ENCODE peak calls at places on chromosomes 4 and X, in nine cellular contexts. C, M, W, I, K, H, P, Y and G are unnamed samples.
A peak's percentile ranks its signal among the peaks of the same experiment; 100 is the strongest.

GRCh38 chrX:69876221-69876620 is 173.5 kb downstream of the AWAT2 start:
- DNase-seq in C (no peak), M (no peak), W (no peak), I (no peak), K (no peak), H (no peak), P (no peak), Y (no peak), G (no peak)

GRCh38 chrX:69493193-69493592 is 10.9 kb upstream of the NALF2 start:
- DNase-seq in C (peak; percentile 46), M (no peak), W (peak; percentile 72), I (no peak), K (peak; percentile 15), H (no peak), P (peak; percentile 33), Y (no peak), G (no peak)

GRCh38 chrX:9873360-9873759 is 87.1 kb downstream of the SHROOM2 start:
- DNase-seq in C (no peak), M (no peak), W (no peak), I (no peak), K (no peak), H (no peak), P (no peak), Y (no peak), G (no peak)

GRCh38 chr4:106238819-106239420 is 77.1 kb downstream of the TBCK start:
- DNase-seq in C (peak; percentile 18), M (no peak), W (peak; percentile 47), I (no peak), K (no peak), H (no peak), P (peak; percentile 27), Y (no peak), G (no peak)

GRCh38 chr4:56055027-56055976 is 106.6 kb downstream of the CEP135 start:
- DNase-seq in C (peak; percentile 32), M (no peak), W (no peak), I (no peak), K (no peak), H (no peak), P (no peak), Y (no peak), G (no peak)

GRCh38 chr4:32133734-32134133 is 1413.6 kb downstream of the PCDH7 start:
- DNase-seq in C (no peak), M (no peak), W (no peak), I (no peak), K (no peak), H (no peak), P (no peak), Y (no peak), G (no peak)

GRCh38 chr4:84994280-84994679 is 27.8 kb upstream of the WDFY3 start:
- DNase-seq in C (no peak), M (no peak), W (no peak), I (no peak), K (no peak), H (no peak), P (no peak), Y (no peak), G (no peak)

GRCh38 chrX:16771483-16772398 is 14.5 kb upstream of the TXLNG start:
- DNase-seq in C (peak; percentile 67), M (no peak), W (peak; percentile 44), I (no peak), K (no peak), H (no peak), P (peak; percentile 81), Y (no peak), G (no peak)

GRCh38 chrX:44474410-44474809 is 68.2 kb downstream of the FUNDC1 start:
- DNase-seq in C (no peak), M (no peak), W (no peak), I (no peak), K (no peak), H (no peak), P (no peak), Y (no peak), G (no peak)

GRCh38 chr4:8198906-8199593 is at the start of gene SH3TC1:
- DNase-seq in C (peak; percentile 94), M (peak; percentile 70), W (no peak), I (peak; percentile 89), K (peak; percentile 71), H (peak; percentile 96), P (peak; percentile 46), Y (peak; percentile 36), G (no peak)

GRCh38 chr4:74651198-74651597 is 143.1 kb downstream of the BTC start:
- DNase-seq in C (no peak), M (no peak), W (no peak), I (no peak), K (no peak), H (no peak), P (no peak), Y (no peak), G (no peak)

GRCh38 chrX:1629244-1629643 is 14.4 kb downstream of the ASMT start:
- DNase-seq in C (no peak), M (no peak), W (no peak), I (no peak), K (no peak), H (no peak), P (no peak), Y (no peak), G (no peak)

GRCh38 chr4:28378109-28378830 is 1517.6 kb downstream of the STIM2 start:
- DNase-seq in C (no peak), M (no peak), W (no peak), I (no peak), K (no peak), H (no peak), P (no peak), Y (no peak), G (no peak)

GRCh38 chr4:65600656-65601055 is 69.6 kb downstream of the EPHA5 start:
- DNase-seq in C (no peak), M (no peak), W (no peak), I (no peak), K (no peak), H (no peak), P (no peak), Y (no peak), G (no peak)

GRCh38 chrX:43108828-43109227 is 330.9 kb upstream of the PPP1R2C start:
- DNase-seq in C (no peak), M (no peak), W (no peak), I (no peak), K (no peak), H (no peak), P (no peak), Y (no peak), G (no peak)

GRCh38 chr4:15117270-15117946 is 115.1 kb downstream of the CPEB2 start:
- DNase-seq in C (no peak), M (no peak), W (no peak), I (no peak), K (no peak), H (no peak), P (no peak), Y (no peak), G (no peak)

GRCh38 chrX:71533514-71533849 is 578 bp downstream of the OGT start:
- DNase-seq in C (no peak), M (no peak), W (no peak), I (no peak), K (no peak), H (no peak), P (no peak), Y (no peak), G (no peak)

GRCh38 chr4:80386281-80386886 is 50.9 kb downstream of the CFAP299 start:
- DNase-seq in C (no peak), M (no peak), W (no peak), I (no peak), K (no peak), H (peak; percentile 33), P (no peak), Y (no peak), G (no peak)

GRCh38 chr4:55756208-55756607 is 63.4 kb upstream of the EXOC1L start:
- DNase-seq in C (no peak), M (no peak), W (no peak), I (no peak), K (no peak), H (no peak), P (no peak), Y (no peak), G (no peak)

GRCh38 chrX:152847281-152847680 is 16.4 kb downstream of the NSDHL start:
- DNase-seq in C (no peak), M (no peak), W (no peak), I (no peak), K (no peak), H (no peak), P (no peak), Y (no peak), G (no peak)

DNA sequence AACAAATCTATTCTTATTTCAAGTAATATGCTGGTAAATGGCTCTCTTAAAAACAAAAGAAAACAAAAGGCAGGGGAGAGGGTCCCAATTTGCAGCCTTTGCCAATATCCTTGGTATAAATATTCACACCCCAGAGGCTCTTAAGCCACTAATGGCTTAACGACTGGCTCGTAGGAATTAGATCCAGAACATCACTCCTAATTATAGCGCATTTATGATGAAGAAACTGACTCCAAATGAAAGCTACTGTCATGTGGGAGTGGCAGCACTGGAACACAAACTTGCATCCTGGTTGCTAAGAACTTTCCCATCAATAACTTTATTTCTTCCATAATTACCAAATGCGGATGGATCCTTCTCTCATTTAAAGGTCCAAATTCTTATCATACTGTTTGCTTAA is 138.7 kb downstream of the FRYL start:
- DNase-seq in C (no peak), M (no peak), W (no peak), I (no peak), K (no peak), H (no peak), P (no peak), Y (no peak), G (no peak)
- H3K27ac ChIP-seq in C (no peak overlapping the region), M (peak overlapping the region; percentile 98), W (no peak overlapping the region), I (no peak overlapping the region), K (no peak overlapping the region), H (no peak overlapping the region), P (no peak overlapping the region), Y (no peak overlapping the region), G (no peak overlapping the region)

DNA sequence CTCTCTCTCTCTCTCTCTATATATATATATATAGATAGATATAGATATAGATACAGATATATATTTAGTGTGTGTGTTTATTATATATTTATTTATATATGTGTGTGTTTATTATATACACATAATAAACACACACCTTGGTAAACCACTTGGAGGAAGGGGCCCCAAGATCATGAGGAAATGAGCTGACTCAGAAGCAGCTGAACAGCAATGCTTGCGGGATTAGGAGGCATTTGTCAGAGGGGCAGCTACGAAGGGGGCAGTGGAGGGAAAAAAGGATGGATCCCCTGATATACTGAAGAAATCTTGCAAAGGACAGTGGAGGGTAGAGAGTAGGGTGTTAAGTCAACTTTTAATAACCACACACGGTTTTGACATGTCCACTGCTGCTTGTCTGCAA is 120.0 kb upstream of the SORBS2 start:
- DNase-seq in C (no peak), M (no peak), W (no peak), I (no peak), K (no peak), H (no peak), P (no peak), Y (no peak), G (no peak)
- H3K4me3 ChIP-seq in C (no peak overlapping the region), M (no peak overlapping the region), W (no peak overlapping the region), I (peak overlapping the region; percentile 45), K (no peak overlapping the region), H (no peak overlapping the region), P (no peak overlapping the region), Y (no peak overlapping the region), G (peak overlapping the region; percentile 44)

GRCh38 chrX:147838465-147839131 is 73.1 kb upstream of the FMR1 start:
- DNase-seq in C (no peak), M (no peak), W (no peak), I (no peak), K (no peak), H (no peak), P (no peak), Y (no peak), G (no peak)
- TF ChIP-seq CTCF in C (no peak), M (no peak), W (peak; percentile 28), I (no peak), K (no peak), H (peak; percentile 30), P (peak; percentile 7), Y (peak; percentile 25), G (no peak)

GRCh38 chr4:101346312-101346561 is 1.1 kb downstream of the PPP3CA start:
- DNase-seq in C (peak; percentile 62), M (no peak), W (no peak), I (no peak), K (no peak), H (no peak), P (no peak), Y (no peak), G (no peak)
- H3K27ac ChIP-seq in C (peak overlapping the region; percentile 97), M (peak overlapping the region; percentile 98), W (no peak overlapping the region), I (peak overlapping the region; percentile 94), K (peak overlapping the region; percentile 86), H (peak overlapping the region; percentile 93), P (no peak overlapping the region), Y (peak overlapping the region; percentile 98), G (peak overlapping the region; percentile 99)